ENCODE peak calls at places on chromosomes 2 and 18, in nine cellular contexts. One of them, this sample, is unnamed.
A peak's percentile ranks its signal among the peaks of the same experiment; 100 is the strongest.

GRCh38 chr2:198214108-198214736 is 409.8 kb downstream of the PLCL1 start:
- DNase-seq in COR-L47: no peak
- DNase-seq in GM06990: no peak
- DNase-seq in NCI-H460: peak; percentile 21
- DNase-seq in left kidney: no peak
- DNase-seq in endothelial cell of umbilical vein: no peak
- DNase-seq in GM10248: no peak
- DNase-seq in fibroblast of the aortic adventitia: peak; percentile 69
- DNase-seq in Kasumi-1: no peak
- DNase-seq in this sample: no peak

GRCh38 chr2:94994063-94994913 is 31.2 kb upstream of the MAL start:
- DNase-seq in COR-L47: no peak
- DNase-seq in fibroblast of the aortic adventitia: no peak
- DNase-seq in GM06990: no peak
- DNase-seq in Kasumi-1: no peak
- DNase-seq in GM10248: no peak
- DNase-seq in NCI-H460: no peak
- DNase-seq in left kidney: no peak
- DNase-seq in endothelial cell of umbilical vein: no peak
- DNase-seq in this sample: no peak

GRCh38 chr2:71517851-71518250 is 64.5 kb downstream of the DYSF start:
- DNase-seq in NCI-H460: no peak
- DNase-seq in endothelial cell of umbilical vein: no peak
- DNase-seq in GM06990: no peak
- DNase-seq in Kasumi-1: no peak
- DNase-seq in left kidney: no peak
- DNase-seq in fibroblast of the aortic adventitia: no peak
- DNase-seq in COR-L47: no peak
- DNase-seq in GM10248: no peak
- DNase-seq in this sample: no peak

GRCh38 chr2:241509408-241509784 is 1.0 kb upstream of the STK25 start:
- DNase-seq in left kidney: no peak
- DNase-seq in GM06990: no peak
- DNase-seq in GM10248: no peak
- DNase-seq in NCI-H460: no peak
- DNase-seq in COR-L47: no peak
- DNase-seq in Kasumi-1: no peak
- DNase-seq in fibroblast of the aortic adventitia: no peak
- DNase-seq in endothelial cell of umbilical vein: no peak
- DNase-seq in this sample: no peak

GRCh38 chr2:155391613-155392012 is 693.1 kb downstream of the KCNJ3 start:
- DNase-seq in NCI-H460: no peak
- DNase-seq in endothelial cell of umbilical vein: peak; percentile 92
- DNase-seq in fibroblast of the aortic adventitia: no peak
- DNase-seq in COR-L47: no peak
- DNase-seq in GM10248: no peak
- DNase-seq in GM06990: no peak
- DNase-seq in left kidney: no peak
- DNase-seq in Kasumi-1: no peak
- DNase-seq in this sample: no peak

GRCh38 chr2:154307007-154307406 is 391.5 kb upstream of the KCNJ3 start:
- DNase-seq in endothelial cell of umbilical vein: no peak
- DNase-seq in COR-L47: no peak
- DNase-seq in left kidney: peak; percentile 3
- DNase-seq in fibroblast of the aortic adventitia: no peak
- DNase-seq in GM06990: no peak
- DNase-seq in NCI-H460: no peak
- DNase-seq in Kasumi-1: no peak
- DNase-seq in GM10248: no peak
- DNase-seq in this sample: no peak

GRCh38 chr2:162092656-162093556 is 18.9 kb upstream of the DPP4 start:
- DNase-seq in COR-L47: no peak
- DNase-seq in NCI-H460: peak; percentile 5
- DNase-seq in Kasumi-1: no peak
- DNase-seq in GM06990: no peak
- DNase-seq in fibroblast of the aortic adventitia: peak; percentile 99
- DNase-seq in left kidney: no peak
- DNase-seq in GM10248: no peak
- DNase-seq in endothelial cell of umbilical vein: peak; percentile 90
- DNase-seq in this sample: no peak

GRCh38 chr2:38571186-38571585 is 31.5 kb downstream of the HNRNPLL start:
- DNase-seq in GM06990: no peak
- DNase-seq in left kidney: no peak
- DNase-seq in NCI-H460: no peak
- DNase-seq in fibroblast of the aortic adventitia: no peak
- DNase-seq in endothelial cell of umbilical vein: no peak
- DNase-seq in Kasumi-1: no peak
- DNase-seq in GM10248: no peak
- DNase-seq in COR-L47: no peak
- DNase-seq in this sample: no peak

GRCh38 chr18:70985948-70986347 is 697.1 kb downstream of the SOCS6 start:
- DNase-seq in GM06990: no peak
- DNase-seq in GM10248: no peak
- DNase-seq in Kasumi-1: no peak
- DNase-seq in endothelial cell of umbilical vein: no peak
- DNase-seq in NCI-H460: no peak
- DNase-seq in left kidney: no peak
- DNase-seq in fibroblast of the aortic adventitia: no peak
- DNase-seq in COR-L47: no peak
- DNase-seq in this sample: no peak

GRCh38 chr2:8583400-8584173 is 98.3 kb upstream of the ID2 start:
- DNase-seq in Kasumi-1: peak; percentile 97
- DNase-seq in GM10248: peak; percentile 96
- DNase-seq in left kidney: peak; percentile 97
- DNase-seq in GM06990: peak; percentile 95
- DNase-seq in endothelial cell of umbilical vein: peak; percentile 38
- DNase-seq in NCI-H460: peak; percentile 34
- DNase-seq in fibroblast of the aortic adventitia: peak; percentile 46
- DNase-seq in COR-L47: no peak
- DNase-seq in this sample: peak; percentile 97

GRCh38 chr2:230441188-230441897 is 25.3 kb downstream of the SP100 start:
- DNase-seq in GM10248: no peak
- DNase-seq in left kidney: no peak
- DNase-seq in endothelial cell of umbilical vein: peak; percentile 82
- DNase-seq in GM06990: no peak
- DNase-seq in COR-L47: no peak
- DNase-seq in Kasumi-1: no peak
- DNase-seq in fibroblast of the aortic adventitia: peak; percentile 79
- DNase-seq in NCI-H460: no peak
- DNase-seq in this sample: no peak

GRCh38 chr18:64037812-64038414 is 68.0 kb downstream of the SERPINB8 start:
- DNase-seq in NCI-H460: peak; percentile 30
- DNase-seq in COR-L47: peak; percentile 63
- DNase-seq in endothelial cell of umbilical vein: peak; percentile 54
- DNase-seq in Kasumi-1: peak; percentile 49
- DNase-seq in GM10248: peak; percentile 38
- DNase-seq in GM06990: no peak
- DNase-seq in fibroblast of the aortic adventitia: peak; percentile 20
- DNase-seq in left kidney: peak; percentile 66
- DNase-seq in this sample: peak; percentile 84

GRCh38 chr18:42412281-42412680 is 457.2 kb downstream of the PIK3C3 start:
- DNase-seq in Kasumi-1: no peak
- DNase-seq in GM10248: no peak
- DNase-seq in fibroblast of the aortic adventitia: peak; percentile 43
- DNase-seq in left kidney: no peak
- DNase-seq in endothelial cell of umbilical vein: no peak
- DNase-seq in GM06990: no peak
- DNase-seq in COR-L47: no peak
- DNase-seq in NCI-H460: no peak
- DNase-seq in this sample: no peak

GRCh38 chr18:7572837-7573236 is 5.7 kb downstream of the PTPRM start:
- DNase-seq in endothelial cell of umbilical vein: peak; percentile 42
- DNase-seq in GM06990: no peak
- DNase-seq in NCI-H460: no peak
- DNase-seq in COR-L47: no peak
- DNase-seq in left kidney: no peak
- DNase-seq in Kasumi-1: no peak
- DNase-seq in fibroblast of the aortic adventitia: peak; percentile 27
- DNase-seq in GM10248: no peak
- DNase-seq in this sample: no peak

GRCh38 chr2:16525265-16525887 is 140.3 kb downstream of the CYRIA start:
- DNase-seq in NCI-H460: peak; percentile 12
- DNase-seq in GM06990: no peak
- DNase-seq in Kasumi-1: peak; percentile 16
- DNase-seq in COR-L47: no peak
- DNase-seq in fibroblast of the aortic adventitia: no peak
- DNase-seq in left kidney: peak; percentile 22
- DNase-seq in endothelial cell of umbilical vein: peak; percentile 25
- DNase-seq in GM10248: peak; percentile 44
- DNase-seq in this sample: peak; percentile 90

GRCh38 chr2:1846046-1847015 is 102.0 kb upstream of the PXDN start:
- DNase-seq in left kidney: peak; percentile 55
- DNase-seq in endothelial cell of umbilical vein: no peak
- DNase-seq in GM10248: no peak
- DNase-seq in fibroblast of the aortic adventitia: no peak
- DNase-seq in Kasumi-1: no peak
- DNase-seq in NCI-H460: no peak
- DNase-seq in GM06990: no peak
- DNase-seq in COR-L47: no peak
- DNase-seq in this sample: no peak

GRCh38 chr2:133788391-133788790 is 220.1 kb upstream of the NCKAP5 start:
- DNase-seq in GM06990: no peak
- DNase-seq in COR-L47: no peak
- DNase-seq in left kidney: no peak
- DNase-seq in NCI-H460: no peak
- DNase-seq in GM10248: no peak
- DNase-seq in endothelial cell of umbilical vein: no peak
- DNase-seq in fibroblast of the aortic adventitia: peak; percentile 61
- DNase-seq in Kasumi-1: no peak
- DNase-seq in this sample: no peak

GRCh38 chr2:128374001-128374710 is 55.5 kb upstream of the HS6ST1 start:
- DNase-seq in fibroblast of the aortic adventitia: peak; percentile 46
- DNase-seq in GM10248: no peak
- DNase-seq in left kidney: peak; percentile 19
- DNase-seq in Kasumi-1: no peak
- DNase-seq in NCI-H460: no peak
- DNase-seq in GM06990: no peak
- DNase-seq in endothelial cell of umbilical vein: no peak
- DNase-seq in COR-L47: no peak
- DNase-seq in this sample: no peak

GRCh38 chr18:9147440-9148238 is 11.1 kb downstream of the ANKRD12 start:
- DNase-seq in fibroblast of the aortic adventitia: peak; percentile 85
- DNase-seq in Kasumi-1: peak; percentile 80
- DNase-seq in GM10248: peak; percentile 33
- DNase-seq in COR-L47: peak; percentile 52
- DNase-seq in GM06990: peak; percentile 73
- DNase-seq in NCI-H460: peak; percentile 60
- DNase-seq in endothelial cell of umbilical vein: peak; percentile 79
- DNase-seq in left kidney: peak; percentile 75
- DNase-seq in this sample: peak; percentile 83

GRCh38 chr2:113937501-113937900 is 47.6 kb downstream of the ACTR3 start:
- DNase-seq in NCI-H460: no peak
- DNase-seq in left kidney: no peak
- DNase-seq in endothelial cell of umbilical vein: no peak
- DNase-seq in fibroblast of the aortic adventitia: no peak
- DNase-seq in COR-L47: no peak
- DNase-seq in GM06990: no peak
- DNase-seq in Kasumi-1: no peak
- DNase-seq in GM10248: no peak
- DNase-seq in this sample: no peak

This sample was measured in Karpas-422.